ENCODE peak calls at places on chromosomes 3 and 15, in four cellular contexts. V is AG10803, X is endothelial cell of umbilical vein, M is ovary. U is an unnamed sample.

GRCh38 chr3:60720696-60721228 is 530.5 kb downstream of the FHIT start:
- DNase-seq in V (peak; percentile 85), M (no peak), X (no peak), U (no peak)

GRCh38 chr15:59587085-59587826 is 24.3 kb upstream of the GCNT3 start:
- DNase-seq in V (no peak), X (no peak), M (no peak), U (no peak)

GRCh38 chr3:39277893-39278615 is 1.8 kb downstream of the CX3CR1 start:
- DNase-seq in M (no peak), V (peak; percentile 26), X (no peak), U (no peak)

GRCh38 chr15:93997071-93997658 is 234.2 kb upstream of the MCTP2 start:
- DNase-seq in V (peak; percentile 33), X (peak; percentile 6), M (no peak), U (no peak)

GRCh38 chr3:96209703-96210102 is 604.7 kb upstream of the EPHA6 start:
- DNase-seq in M (no peak), X (no peak), V (no peak), U (no peak)

GRCh38 chr15:41396111-41396510 is 6.2 kb downstream of the NDUFAF1 start:
- DNase-seq in X (no peak), M (no peak), V (no peak), U (no peak)

GRCh38 chr3:66722675-66723074 is 221.9 kb upstream of the LRIG1 start:
- DNase-seq in X (peak; percentile 91), M (peak; percentile 76), V (peak; percentile 77), U (no peak)

GRCh38 chr3:122294365-122294764 is 30.7 kb upstream of the CSTA start:
- DNase-seq in M (no peak), X (no peak), V (no peak), U (no peak)

GRCh38 chr15:40282144-40282869 is 557 bp downstream of the ANKRD63 start:
- DNase-seq in V (no peak), X (peak; percentile 31), M (no peak), U (peak; percentile 79)

GRCh38 chr3:39505866-39506738 is 38.6 kb downstream of the MOBP start:
- DNase-seq in X (peak; percentile 79), M (no peak), V (no peak), U (no peak)

GRCh38 chr3:185070491-185071335 is 82.1 kb downstream of the C3orf70 start:
- DNase-seq in V (peak; percentile 33), X (peak; percentile 18), M (no peak), U (peak; percentile 55)

GRCh38 chr3:58613236-58614132 is 36.3 kb upstream of the FAM107A start:
- DNase-seq in M (peak; percentile 51), X (no peak), V (no peak), U (no peak)

GRCh38 chr15:74847462-74847861 is 4.5 kb upstream of the ULK3 start:
- DNase-seq in M (no peak), V (no peak), X (no peak), U (no peak)

GRCh38 chr3:117618462-117618861 is 908.9 kb downstream of the TUSC7 start:
- DNase-seq in M (no peak), X (no peak), V (no peak), U (no peak)

GRCh38 chr3:175940243-175940642 is 1081.1 kb downstream of the NAALADL2 start:
- DNase-seq in M (no peak), X (no peak), V (peak; percentile 24), U (no peak)

GRCh38 chr3:109325657-109326056 is 9.3 kb upstream of the DPPA2 start:
- DNase-seq in X (no peak), V (no peak), M (no peak), U (no peak)

GRCh38 chr15:55110446-55110845 is 86.3 kb downstream of the RSL24D1 start:
- DNase-seq in X (no peak), M (no peak), V (no peak), U (no peak)

GRCh38 chr3:195450731-195451229 is 8.0 kb upstream of the ACAP2 start:
- DNase-seq in X (no peak), V (peak; percentile 78), M (peak; percentile 52), U (no peak)

GRCh38 chr3:143832433-143832832 is 15.8 kb downstream of the SLC9A9 start:
- DNase-seq in X (peak; percentile 18), M (no peak), V (no peak), U (no peak)

GRCh38 chr15:42608110-42608531 is 32.7 kb downstream of the STARD9 start:
- DNase-seq in M (no peak), X (peak; percentile 65), V (peak; percentile 65), U (no peak)

GRCh38 chr15:68382286-68383007 is 49.5 kb downstream of the ITGA11 start:
- DNase-seq in M (peak; percentile 5), X (no peak), V (no peak), U (no peak)

GRCh38 chr15:21260966-21261395 is 179.3 kb downstream of the POTEB3 start:
- DNase-seq in V (no peak), X (no peak), M (peak; percentile 39), U (no peak)

GRCh38 chr15:58165661-58166060 is 27.5 kb downstream of the AQP9 start:
- DNase-seq in M (peak; percentile 66), V (no peak), X (peak; percentile 40), U (no peak)

GRCh38 chr3:14822875-14823807 is 4.4 kb downstream of the FGD5 start:
- DNase-seq in V (no peak), X (peak; percentile 60), M (no peak), U (no peak)

GRCh38 chr3:110984456-110985250 is 87.0 kb upstream of the NECTIN3 start:
- DNase-seq in X (no peak), V (no peak), M (no peak), U (no peak)

GRCh38 chr15:32042269-32042996 is 12.1 kb downstream of the CHRNA7 start:
- DNase-seq in M (no peak), X (no peak), V (no peak), U (no peak)

GRCh38 chr3:163043074-163043473 is 1546.5 kb downstream of the OTOL1 start:
- DNase-seq in M (no peak), V (peak; percentile 3), X (no peak), U (no peak)

GRCh38 chr15:96327155-96327741 is 3.3 kb upstream of the NR2F2 start:
- DNase-seq in X (peak; percentile 94), V (peak; percentile 89), M (no peak), U (no peak)

GRCh38 chr3:123449092-123449985 is 449 bp upstream of the ADCY5 start:
- DNase-seq in M (peak; percentile 71), V (peak; percentile 13), X (peak; percentile 4), U (peak; percentile 79)

GRCh38 chr3:9179826-9180763 is 69.4 kb downstream of the SRGAP3 start:
- DNase-seq in X (no peak), M (no peak), V (no peak), U (no peak)

GRCh38 chr3:13262493-13263211 is 157.5 kb downstream of the NUP210 start:
- DNase-seq in X (no peak), V (no peak), M (no peak), U (no peak)

GRCh38 chr15:98790270-98790669 is 141.9 kb downstream of the IGF1R start:
- DNase-seq in V (no peak), M (no peak), X (no peak), U (no peak)

GRCh38 chr15:67241132-67241855 is 13.2 kb downstream of the AAGAB start:
- DNase-seq in V (no peak), X (no peak), M (no peak), U (no peak)

GRCh38 chr3:56421205-56421604 is 47.1 kb downstream of the ERC2 start:
- DNase-seq in M (no peak), V (no peak), X (no peak), U (no peak)

GRCh38 chr3:134378818-134379217 is 4.6 kb upstream of the AMOTL2 start:
- DNase-seq in M (no peak), X (no peak), V (no peak), U (no peak)

GRCh38 chr3:139935071-139935865 is at the start of gene CLSTN2:
- DNase-seq in X (no peak), M (peak; percentile 93), V (peak; percentile 7), U (peak; percentile 89)

GRCh38 chr3:139935866-139936817 is 1.2 kb downstream of the CLSTN2 start:
- DNase-seq in M (peak; percentile 79), X (no peak), V (no peak), U (peak; percentile 57)

GRCh38 chr3:139940622-139941021 is 5.6 kb downstream of the CLSTN2 start:
- DNase-seq in X (no peak), M (no peak), V (no peak), U (no peak)

GRCh38 chr3:139939681-139940190 is 4.8 kb downstream of the CLSTN2 start:
- DNase-seq in V (no peak), X (no peak), M (no peak), U (no peak)

GRCh38 chr3:139937674-139938279 is 2.8 kb downstream of the CLSTN2 start:
- DNase-seq in X (peak; percentile 34), V (peak; percentile 49), M (peak; percentile 68), U (peak; percentile 56)
- TF ChIP-seq CTCF in X (peak; percentile 59), V (peak; percentile 79), M (peak; percentile 62), U (peak; percentile 80)

DNA sequence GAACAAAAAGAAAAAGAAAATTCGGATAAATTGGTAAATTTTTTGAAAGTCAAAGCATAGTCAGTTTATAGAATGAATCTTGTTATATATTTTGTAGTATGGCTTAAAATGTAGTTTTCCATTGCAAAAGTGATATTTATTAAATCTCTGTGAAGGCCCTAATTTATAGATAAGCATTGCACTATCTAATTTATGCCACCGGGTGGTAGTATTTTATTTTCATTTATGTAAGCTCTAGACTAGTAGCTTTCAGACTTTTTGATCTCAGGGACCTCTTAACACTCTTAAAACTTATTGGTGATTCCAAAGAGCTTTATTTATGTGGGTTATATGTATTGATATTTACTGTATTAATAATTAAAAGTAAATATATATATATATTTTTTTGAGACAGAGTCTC is 133.9 kb upstream of the LRRFIP2 start:
- DNase-seq in X (peak; percentile 31), V (peak; percentile 34), M (no peak), U (no peak)
- TF ChIP-seq CTCF in X (peak; percentile 11), V (peak; percentile 43), M (no peak), U (peak; percentile 74)

DNA sequence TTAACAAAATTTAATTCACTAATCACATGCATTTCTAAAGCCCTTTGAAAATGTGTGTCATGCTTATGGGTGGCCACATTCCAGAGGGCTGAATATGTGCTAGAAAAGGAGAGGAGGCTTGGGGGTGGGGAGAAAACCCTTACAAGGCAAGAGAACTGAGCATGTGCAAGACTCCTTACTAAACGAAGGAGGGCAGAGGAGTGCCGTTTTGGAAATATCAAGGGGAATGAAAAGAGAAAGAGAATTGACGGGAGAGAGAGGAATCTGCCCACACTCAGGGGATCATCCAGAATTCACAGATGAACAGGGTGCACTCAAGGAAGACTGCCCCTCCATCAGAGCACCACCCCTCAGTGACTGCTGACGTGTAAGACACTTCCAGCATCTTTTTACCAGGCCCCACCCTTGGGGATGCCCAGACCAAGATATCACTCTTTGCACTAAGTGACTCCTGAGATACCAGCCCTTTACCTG is 37.9 kb upstream of the TSC22D2 start:
- DNase-seq in M (no peak), V (peak; percentile 98), X (peak; percentile 91), U (no peak)
- TF ChIP-seq CTCF in M (no peak), V (peak; percentile 45), X (no peak), U (no peak)

GRCh38 chr3:28089527-28089897 is 151.9 kb upstream of the CMC1 start:
- DNase-seq in M (no peak), V (no peak), X (no peak), U (no peak)
- TF ChIP-seq CTCF in M (no peak), V (no peak), X (no peak), U (no peak)

U was measured in glutamatergic neuron.